ENCODE peak calls at places on chromosomes 12 and 14, in seven cellular contexts. X, O, V, W, Z, G and E are unnamed samples.
A peak's percentile ranks its signal among the peaks of the same experiment; 100 is the strongest.

GRCh38 chr12:89448526-89448925 is 76.1 kb downstream of the GALNT4 start:
- DNase-seq in G (no peak), V (no peak), W (no peak), O (no peak), Z (no peak), X (no peak), E (no peak)

GRCh38 chr12:62006076-62006732 is 254.0 kb upstream of the USP15 start:
- DNase-seq in V (peak; percentile 7), G (peak; percentile 45), O (no peak), X (no peak), Z (peak; percentile 28), W (no peak), E (peak; percentile 57)

GRCh38 chr12:13234045-13234641 is 37.6 kb downstream of the EMP1 start:
- DNase-seq in X (no peak), V (peak; percentile 20), G (peak; percentile 57), Z (peak; percentile 73), O (peak; percentile 60), W (no peak), E (peak; percentile 82)

GRCh38 chr14:36515105-36515593 is 4.9 kb downstream of the NKX2-1 start:
- DNase-seq in W (no peak), Z (no peak), X (no peak), G (no peak), V (no peak), O (no peak), E (no peak)

GRCh38 chr14:55191101-55191880 is at the start of gene DLGAP5:
- DNase-seq in X (peak; percentile 93), V (peak; percentile 78), O (peak; percentile 93), G (peak; percentile 96), W (peak; percentile 92), Z (peak; percentile 96), E (peak; percentile 97)

GRCh38 chr12:15164997-15165659 is 56.1 kb downstream of the RERG start:
- DNase-seq in X (peak; percentile 51), O (peak; percentile 73), V (no peak), G (no peak), W (no peak), Z (no peak), E (peak; percentile 44)

GRCh38 chr12:80282226-80282625 is 161.8 kb upstream of the PTPRQ start:
- DNase-seq in O (no peak), V (no peak), X (no peak), G (no peak), Z (no peak), W (no peak), E (no peak)

GRCh38 chr12:25852792-25853191 is 105.7 kb upstream of the RASSF8 start:
- DNase-seq in Z (no peak), V (no peak), W (no peak), G (no peak), X (no peak), O (no peak), E (no peak)

GRCh38 chr14:71005076-71005475 is 97.8 kb downstream of the PCNX1 start:
- DNase-seq in Z (no peak), X (no peak), V (no peak), O (no peak), W (no peak), G (no peak), E (no peak)

GRCh38 chr14:105325303-105325702 is 10.8 kb downstream of the PACS2 start:
- DNase-seq in X (no peak), O (no peak), W (no peak), V (no peak), G (no peak), Z (no peak), E (no peak)

GRCh38 chr12:113271853-113272561 is 50.7 kb downstream of the TPCN1 start:
- DNase-seq in X (peak; percentile 82), O (peak; percentile 86), G (no peak), W (peak; percentile 84), Z (no peak), V (no peak), E (peak; percentile 82)

GRCh38 chr12:46524778-46525177 is 152.2 kb upstream of the SLC38A2 start:
- DNase-seq in G (peak; percentile 92), W (no peak), V (no peak), O (peak; percentile 98), Z (no peak), X (peak; percentile 94), E (peak; percentile 98)

GRCh38 chr12:58030566-58031279 is 89.4 kb downstream of the ATP23 start:
- DNase-seq in O (no peak), G (no peak), Z (no peak), W (no peak), V (peak; percentile 37), X (no peak), E (peak; percentile 8)

GRCh38 chr12:89709994-89710872 is 1.6 kb upstream of the ATP2B1 start:
- DNase-seq in V (no peak), G (no peak), Z (peak; percentile 31), W (peak; percentile 83), O (peak; percentile 55), X (peak; percentile 85), E (peak; percentile 67)

GRCh38 chr12:19168634-19169033 is 39.1 kb downstream of the PLEKHA5 start:
- DNase-seq in G (no peak), X (no peak), W (no peak), O (no peak), Z (no peak), V (no peak), E (no peak)

GRCh38 chr14:22168092-22168955 is 420.7 kb downstream of the DAD1 start:
- DNase-seq in W (no peak), O (no peak), G (no peak), X (no peak), Z (no peak), V (no peak), E (peak; percentile 26)

GRCh38 chr14:93035917-93036651 is 79.6 kb downstream of the ITPK1 start:
- DNase-seq in W (peak; percentile 35), Z (no peak), V (no peak), X (peak; percentile 79), G (peak; percentile 66), O (peak; percentile 57), E (peak; percentile 82)

GRCh38 chr12:4736048-4736447 is 15.8 kb downstream of the GALNT8 start:
- DNase-seq in W (no peak), O (no peak), V (no peak), Z (no peak), G (no peak), X (no peak), E (no peak)

GRCh38 chr12:107330901-107331431 is 237.6 kb upstream of the CRY1 start:
- DNase-seq in O (no peak), G (no peak), X (no peak), Z (no peak), W (no peak), V (no peak), E (no peak)

GRCh38 chr12:54294152-54294913 is 6.5 kb downstream of the NFE2 start:
- DNase-seq in X (no peak), Z (peak; percentile 83), O (no peak), G (peak; percentile 31), V (no peak), W (peak; percentile 77), E (peak; percentile 41)

GRCh38 chr14:99001241-99001640 is 270.8 kb downstream of the BCL11B start:
- DNase-seq in X (no peak), O (no peak), Z (no peak), V (no peak), W (no peak), G (no peak), E (no peak)

GRCh38 chr14:95536036-95536577 is 1.3 kb downstream of the GLRX5 start:
- DNase-seq in O (no peak), V (no peak), G (no peak), Z (no peak), W (no peak), X (no peak), E (no peak)

GRCh38 chr14:99033951-99034350 is 238.0 kb downstream of the BCL11B start:
- DNase-seq in X (no peak), O (no peak), V (no peak), W (no peak), G (no peak), Z (no peak), E (no peak)

GRCh38 chr12:107593713-107594381 is 91.8 kb upstream of the PWP1 start:
- DNase-seq in W (no peak), Z (no peak), O (no peak), X (no peak), G (no peak), V (no peak), E (peak; percentile 38)

GRCh38 chr14:30680036-30680435 is 57.9 kb downstream of the SCFD1 start:
- DNase-seq in O (no peak), Z (no peak), X (no peak), V (no peak), W (no peak), G (no peak), E (no peak)

GRCh38 chr14:30679032-30679431 is 56.9 kb downstream of the SCFD1 start:
- DNase-seq in W (no peak), X (no peak), G (no peak), V (no peak), O (no peak), Z (no peak), E (no peak)

DNA sequence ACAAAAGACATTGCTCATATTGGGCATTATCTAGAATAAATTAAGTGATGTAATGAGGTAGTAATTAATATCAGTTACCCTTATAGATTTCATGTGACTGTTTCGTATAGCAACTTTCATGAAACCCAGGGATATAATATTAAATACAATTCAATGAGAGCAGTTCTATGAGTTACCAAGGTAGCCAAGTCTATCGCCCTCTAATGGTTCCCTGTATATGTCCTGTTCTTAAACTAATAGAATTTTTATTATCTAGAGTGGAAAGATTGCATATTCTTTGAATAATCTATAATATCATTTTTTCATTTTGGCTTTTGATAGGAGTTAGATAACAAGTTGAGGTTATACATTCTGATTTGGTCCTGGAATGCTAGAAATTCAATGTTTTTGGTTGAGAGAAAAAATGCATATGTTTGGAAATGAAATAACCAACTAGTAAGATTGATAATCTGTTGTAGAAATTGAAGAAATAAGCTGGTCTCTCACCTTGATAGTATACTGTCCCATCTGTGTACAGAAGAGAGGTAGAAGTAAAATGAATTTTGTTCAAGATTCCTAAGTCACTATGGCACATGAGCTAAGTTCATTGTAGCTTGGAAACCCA is 59.7 kb downstream of the SCFD1 start:
- DNase-seq in V (no peak), O (no peak), Z (peak; percentile 8), W (no peak), X (no peak), G (peak; percentile 5), E (peak; percentile 48)
- H3K4me3 ChIP-seq in V (no peak overlapping the region), O (no peak overlapping the region), Z (no peak overlapping the region), W (no peak overlapping the region), X (no peak overlapping the region), G (no peak overlapping the region), E (no peak overlapping the region)

GRCh38 chr12:124375141-124375788 is 80.4 kb downstream of the RFLNA start:
- DNase-seq in G (no peak), O (no peak), X (no peak), W (no peak), Z (no peak), V (no peak), E (no peak)
- TF ChIP-seq CTCF in G (no peak), O (no peak), X (no peak), W (no peak), Z (peak; percentile 35), V (no peak), E (peak; percentile 5)

GRCh38 chr14:100374270-100374669 is 51.1 kb downstream of the SLC25A47 start:
- DNase-seq in W (no peak), O (no peak), G (no peak), V (no peak), X (no peak), Z (no peak), E (no peak)
- H3K4me3 ChIP-seq in W (no peak overlapping the region), O (no peak overlapping the region), G (no peak overlapping the region), V (peak overlapping the region; percentile 91), X (no peak overlapping the region), Z (no peak overlapping the region), E (peak overlapping the region; percentile 77)

DNA sequence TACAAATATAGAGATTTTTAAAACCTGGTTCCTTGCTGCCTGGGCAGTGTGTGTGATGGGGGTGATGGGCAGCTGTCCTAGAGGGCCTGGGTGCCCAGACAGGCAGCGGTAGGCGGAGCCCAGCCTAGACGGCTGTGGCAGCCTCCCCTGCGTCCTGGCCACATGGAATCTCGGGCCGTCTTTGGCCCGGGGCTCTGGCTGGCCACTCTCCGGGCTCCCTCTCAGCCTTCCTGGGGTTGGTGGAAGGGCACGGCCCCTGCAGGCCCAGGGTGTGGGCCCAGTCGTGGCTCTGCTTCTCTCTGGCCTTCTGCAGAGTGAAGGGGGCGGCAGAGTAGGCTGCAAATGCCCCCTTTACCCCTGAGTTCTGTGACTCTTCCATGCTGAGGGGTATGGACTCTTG is 2.3 kb downstream of the LRTM2 start:
- DNase-seq in V (no peak), Z (no peak), O (no peak), X (no peak), W (no peak), G (no peak), E (no peak)
- TF ChIP-seq CTCF in V (no peak), Z (no peak), O (no peak), X (no peak), W (no peak), G (no peak), E (no peak)